ENCODE peak calls at places on chromosomes 11 and 22, in seven cellular contexts. U is colonic mucosa; H is CD8-positive, alpha-beta memory T cell; J is psoas muscle; P is body of pancreas; R is GM12878; D is tibial nerve. A is an unnamed sample.

GRCh38 chr11:77909277-77909676 is 85.2 kb downstream of the INTS4 start:
- DNase-seq in U (no peak), H (no peak), J (no peak), P (no peak), R (no peak), D (no peak), A (no peak)

GRCh38 chr11:69704508-69705245 is 855 bp upstream of the FGF19 start:
- DNase-seq in U (no peak), H (no peak), J (no peak), P (no peak), R (no peak), D (no peak), A (no peak)

GRCh38 chr22:25636323-25636722 is 71.8 kb downstream of the GRK3 start:
- DNase-seq in U (no peak), H (no peak), J (no peak), P (no peak), R (no peak), D (no peak), A (no peak)

GRCh38 chr22:43448048-43448447 is 36.2 kb downstream of the MPPED1 start:
- DNase-seq in U (no peak), H (no peak), J (no peak), P (no peak), R (no peak), D (no peak), A (no peak)

GRCh38 chr11:63738720-63739360 is 29.7 kb downstream of the ZFTA start:
- DNase-seq in U (peak; percentile 81), H (peak; percentile 28), J (peak; percentile 71), P (peak; percentile 79), R (peak; percentile 19), D (peak; percentile 87), A (peak; percentile 33)

GRCh38 chr11:130408401-130408890 is 20.0 kb downstream of the ADAMTS8 start:
- DNase-seq in U (no peak), H (no peak), J (peak; percentile 25), P (no peak), R (no peak), D (no peak), A (no peak)

GRCh38 chr22:17845790-17846189 is 71.5 kb upstream of the BID start:
- DNase-seq in U (no peak), H (no peak), J (no peak), P (no peak), R (no peak), D (no peak), A (no peak)

GRCh38 chr11:19218801-19219460 is 17.1 kb upstream of the CSRP3 start:
- DNase-seq in U (no peak), H (no peak), J (peak; percentile 87), P (no peak), R (no peak), D (no peak), A (peak; percentile 21)

GRCh38 chr11:1238767-1239595 is 16.1 kb downstream of the MUC5B start:
- DNase-seq in U (peak; percentile 84), H (no peak), J (no peak), P (peak; percentile 66), R (no peak), D (no peak), A (no peak)

GRCh38 chr11:59560290-59560701 is 49.0 kb downstream of the OR4D9 start:
- DNase-seq in U (peak; percentile 87), H (peak; percentile 75), J (peak; percentile 52), P (peak; percentile 81), R (peak; percentile 93), D (peak; percentile 51), A (peak; percentile 20)

GRCh38 chr11:85697747-85698146 is 11.8 kb upstream of the CCDC89 start:
- DNase-seq in U (no peak), H (no peak), J (no peak), P (no peak), R (no peak), D (no peak), A (no peak)

GRCh38 chr11:85725510-85726258 is 39.7 kb upstream of the CCDC89 start:
- DNase-seq in U (no peak), H (no peak), J (no peak), P (no peak), R (no peak), D (no peak), A (peak; percentile 71)

GRCh38 chr22:47034076-47034808 is 271.8 kb downstream of the TBC1D22A start:
- DNase-seq in U (no peak), H (no peak), J (peak; percentile 12), P (no peak), R (no peak), D (no peak), A (no peak)

GRCh38 chr11:12433571-12434061 is 56.2 kb downstream of the PARVA start:
- DNase-seq in U (no peak), H (no peak), J (no peak), P (no peak), R (no peak), D (no peak), A (peak; percentile 73)
- H3K4me3 ChIP-seq in U (no peak overlapping the region), H (no peak overlapping the region), J (no peak overlapping the region), P (no peak overlapping the region), R (no peak overlapping the region), D (no peak overlapping the region), A (no peak overlapping the region)

GRCh38 chr11:3641701-3642070 is at the start of gene ART5:
- DNase-seq in U (no peak), H (no peak), J (no peak), P (no peak), R (no peak), D (no peak), A (no peak)
- H3K4me3 ChIP-seq in U (peak within 1 kb of the TSS; percentile 41), H (peak within 1 kb of the TSS; percentile 38), J (peak within 1 kb of the TSS; percentile 78), P (peak within 1 kb of the TSS; percentile 4), R (no peak within 1 kb of the TSS), D (peak within 1 kb of the TSS; percentile 41), A (peak within 1 kb of the TSS; percentile 56)

GRCh38 chr11:94400075-94400838 is 962 bp downstream of the GPR83 start:
- DNase-seq in U (no peak), H (no peak), J (no peak), P (no peak), R (no peak), D (no peak), A (no peak)
- H3K4me3 ChIP-seq in U (no peak overlapping the region), H (no peak overlapping the region), J (no peak overlapping the region), P (no peak overlapping the region), R (no peak overlapping the region), D (no peak overlapping the region), A (no peak overlapping the region)

GRCh38 chr11:14703731-14704130 is 60.1 kb downstream of the PDE3B start:
- DNase-seq in U (no peak), H (no peak), J (no peak), P (no peak), R (no peak), D (no peak), A (no peak)

GRCh38 chr11:14702760-14703159 is 59.2 kb downstream of the PDE3B start:
- DNase-seq in U (no peak), H (no peak), J (no peak), P (no peak), R (no peak), D (no peak), A (no peak)

GRCh38 chr11:14698771-14699170 is 55.2 kb downstream of the PDE3B start:
- DNase-seq in U (no peak), H (no peak), J (no peak), P (no peak), R (no peak), D (no peak), A (no peak)

GRCh38 chr11:14700593-14700992 is 57.0 kb downstream of the PDE3B start:
- DNase-seq in U (no peak), H (no peak), J (no peak), P (no peak), R (no peak), D (no peak), A (no peak)
- H3K4me3 ChIP-seq in U (no peak overlapping the region), H (no peak overlapping the region), J (no peak overlapping the region), P (no peak overlapping the region), R (no peak overlapping the region), D (no peak overlapping the region), A (no peak overlapping the region)